ENCODE peak calls at places on chromosomes 1 and 21, in six cellular contexts. B is suprapubic skin, R is hepatocyte, T is pancreas, K is esophagus squamous epithelium, A is H1. J is an unnamed sample.

GRCh38 chr1:65509912-65510680 is 89.6 kb downstream of the LEPR start:
- DNase-seq in B (no peak), R (no peak), T (no peak), K (no peak), A (no peak), J (no peak)

GRCh38 chr21:22575165-22575584 is 1577.0 kb downstream of the NCAM2 start:
- DNase-seq in B (no peak), R (peak), T (no peak), K (no peak), A (peak), J (no peak)

GRCh38 chr1:159483501-159483900 is 44.0 kb downstream of the OR10J1 start:
- DNase-seq in B (no peak), R (no peak), T (no peak), K (no peak), A (no peak), J (no peak)

GRCh38 chr1:9233241-9233941 is 1.2 kb upstream of the H6PD start:
- DNase-seq in B (peak), R (peak), T (peak), K (no peak), A (no peak), J (no peak)

GRCh38 chr1:154970631-154971340 is at the start of gene SHC1:
- DNase-seq in B (peak), R (peak), T (peak), K (peak), A (peak), J (peak)

GRCh38 chr1:212669102-212669501 is 30.5 kb downstream of the BATF3 start:
- DNase-seq in B (no peak), R (no peak), T (no peak), K (no peak), A (peak), J (no peak)

GRCh38 chr1:100428160-100428559 is 75.9 kb downstream of the CDC14A start:
- DNase-seq in B (no peak), R (no peak), T (no peak), K (no peak), A (no peak), J (no peak)

GRCh38 chr1:25531082-25531461 is 12.3 kb upstream of the LDLRAP1 start:
- DNase-seq in B (no peak), R (no peak), T (no peak), K (no peak), A (no peak), J (no peak)

GRCh38 chr21:36513430-36513829 is 33.5 kb upstream of the CLDN14 start:
- DNase-seq in B (no peak), R (no peak), T (no peak), K (no peak), A (no peak), J (no peak)

GRCh38 chr1:45679123-45679522 is 7.2 kb downstream of the GPBP1L1 start:
- DNase-seq in B (no peak), R (no peak), T (no peak), K (no peak), A (no peak), J (no peak)

GRCh38 chr1:32289256-32289655 is 2.6 kb upstream of the HDAC1 start:
- DNase-seq in B (no peak), R (no peak), T (no peak), K (no peak), A (no peak), J (no peak)

GRCh38 chr1:30404341-30404740 is 319.0 kb downstream of the MATN1 start:
- DNase-seq in B (peak), R (no peak), T (no peak), K (no peak), A (no peak), J (no peak)

GRCh38 chr1:8962812-8963669 is 17.4 kb downstream of the CA6 start:
- DNase-seq in B (no peak), R (peak), T (no peak), K (no peak), A (peak), J (peak)

GRCh38 chr1:167631987-167632680 is 2.1 kb downstream of the RCSD1 start:
- DNase-seq in B (no peak), R (no peak), T (no peak), K (no peak), A (no peak), J (no peak)

GRCh38 chr21:34936874-34937563 is 112.1 kb downstream of the RUNX1 start:
- DNase-seq in B (no peak), R (no peak), T (no peak), K (no peak), A (no peak), J (no peak)

GRCh38 chr1:8720347-8720746 is 97.1 kb downstream of the RERE start:
- DNase-seq in B (no peak), R (no peak), T (no peak), K (no peak), A (no peak), J (no peak)

DNA sequence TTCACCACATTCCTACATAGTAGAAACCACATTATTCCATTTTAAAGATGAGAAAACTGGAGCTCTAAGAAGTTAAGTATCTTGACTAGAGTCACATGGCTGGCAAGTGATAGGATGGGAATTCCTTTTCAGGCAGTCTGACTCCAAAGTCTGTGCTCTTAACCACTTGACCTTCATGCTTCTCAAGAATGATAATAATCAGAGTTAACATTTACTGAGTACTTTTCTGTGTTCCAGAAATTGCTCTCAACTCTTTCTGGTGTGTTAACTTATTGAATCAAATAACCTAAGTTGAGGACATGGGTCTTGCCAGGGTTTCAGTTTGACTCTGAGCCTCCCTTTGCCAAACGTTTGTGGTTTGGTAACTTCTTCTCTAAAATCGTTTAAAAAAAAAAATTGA is 169.4 kb downstream of the RASAL2 start:
- DNase-seq in B (no peak), R (no peak), T (no peak), K (no peak), A (no peak), J (no peak)
- H3K4me3 ChIP-seq in B (no peak), R (no peak), T (no peak), K (no peak), A (no peak), J (no peak)

GRCh38 chr1:204494281-204495077 is at the start of gene PIK3C2B:
- DNase-seq in B (peak), R (peak), T (peak), K (no peak), A (peak), J (no peak)
- TF ChIP-seq CTCF in B (peak), R (peak), T (peak), K (peak), A (peak), J (peak)

GRCh38 chr1:17342014-17342441 is 30.0 kb upstream of the PADI6 start:
- DNase-seq in B (no peak), R (no peak), T (peak), K (no peak), A (no peak), J (no peak)
- H3K4me3 ChIP-seq in B (no peak), R (no peak), T (no peak), K (no peak), A (no peak), J (no peak)

DNA sequence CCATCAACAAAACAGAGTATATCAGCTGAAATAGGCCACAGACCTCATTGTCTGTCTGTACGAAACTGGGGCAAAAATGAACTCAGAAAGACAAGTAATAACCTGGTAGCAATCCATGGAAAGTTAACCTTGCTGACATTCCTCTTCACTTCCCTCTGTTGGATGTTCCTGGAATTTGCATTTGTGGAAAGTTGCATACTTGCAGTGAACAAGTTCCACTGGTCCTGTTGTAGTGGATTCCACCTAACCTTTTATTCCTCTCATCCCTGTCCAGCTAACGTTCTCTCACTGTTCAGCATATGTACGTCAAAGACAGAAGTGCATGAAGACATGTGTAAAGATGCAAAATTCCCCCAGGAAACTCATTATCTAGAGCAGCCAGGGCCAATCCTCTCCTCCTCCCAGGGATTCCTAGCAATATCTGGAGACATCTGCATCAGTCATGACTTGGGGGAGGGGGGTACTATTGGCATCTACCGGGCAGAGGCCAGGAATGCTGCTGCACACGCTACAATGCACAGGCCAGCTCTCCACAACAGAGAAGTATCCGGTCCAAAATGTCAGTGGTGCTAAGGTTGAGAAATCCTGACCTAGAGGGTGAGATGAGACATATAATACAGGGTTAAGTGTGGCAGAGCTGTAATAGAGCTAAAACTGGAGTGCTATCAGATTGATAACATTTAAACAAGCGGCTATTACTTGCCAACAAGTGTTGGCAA is 8.2 kb downstream of the LPAR3 start:
- DNase-seq in B (no peak), R (no peak), T (no peak), K (no peak), A (no peak), J (no peak)
- TF ChIP-seq CTCF in B (no peak), R (no peak), T (no peak), K (no peak), A (no peak), J (no peak)

GRCh38 chr1:175922254-175922881 is 179.0 kb upstream of the TNR start:
- DNase-seq in B (no peak), R (no peak), T (no peak), K (no peak), A (no peak), J (no peak)
- H3K4me3 ChIP-seq in B (no peak), R (no peak), T (no peak), K (no peak), A (no peak), J (no peak)